ENCODE peak calls at places on chromosomes 4 and X, in eight cellular contexts. F is A549, B is HCT116, H is SK-N-SH, R is endothelial cell of umbilical vein, C is K562, G is H1, A is GM12878. V is an unnamed sample.

GRCh38 chr4:38306482-38307071 is 346.4 kb downstream of the PTTG2 start:
- DNase-seq in F (no peak), B (no peak), H (no peak), R (no peak), C (no peak), G (no peak), A (peak; percentile 95), V (no peak)

GRCh38 chr4:184655889-184656869 is 6.6 kb downstream of the PRIMPOL start:
- DNase-seq in F (no peak), B (no peak), H (no peak), R (no peak), C (no peak), G (no peak), A (no peak), V (no peak)

GRCh38 chr4:154422152-154422551 is 69.4 kb downstream of the DCHS2 start:
- DNase-seq in F (no peak), B (no peak), H (no peak), R (no peak), C (no peak), G (no peak), A (no peak), V (no peak)

GRCh38 chr4:8886625-8887406 is 15.2 kb upstream of the HMX1 start:
- DNase-seq in F (no peak), B (no peak), H (no peak), R (no peak), C (peak; percentile 3), G (no peak), A (no peak), V (peak; percentile 41)

GRCh38 chr4:183960021-183960420 is 54.9 kb downstream of the STOX2 start:
- DNase-seq in F (peak; percentile 39), B (no peak), H (peak; percentile 78), R (no peak), C (peak; percentile 6), G (no peak), A (no peak), V (peak; percentile 6)

GRCh38 chrX:151680805-151681204 is 14.5 kb upstream of the PRRG3 start:
- DNase-seq in F (peak; percentile 58), B (peak; percentile 32), H (peak; percentile 49), R (peak; percentile 6), C (peak; percentile 78), G (peak; percentile 21), A (peak; percentile 12), V (peak; percentile 60)

GRCh38 chr4:114813961-114814360 is 215.4 kb downstream of the UGT8 start:
- DNase-seq in F (no peak), B (no peak), H (no peak), R (no peak), C (no peak), G (no peak), A (no peak), V (no peak)

GRCh38 chr4:100569196-100569595 is 51.4 kb upstream of the EMCN start:
- DNase-seq in F (no peak), B (no peak), H (no peak), R (no peak), C (no peak), G (no peak), A (no peak), V (no peak)

GRCh38 chrX:12777670-12778069 is 13.5 kb upstream of the PRPS2 start:
- DNase-seq in F (peak; percentile 13), B (no peak), H (no peak), R (no peak), C (no peak), G (no peak), A (no peak), V (no peak)

GRCh38 chr4:186400676-186401075 is 134.7 kb downstream of the F11 start:
- DNase-seq in F (no peak), B (no peak), H (no peak), R (no peak), C (no peak), G (no peak), A (no peak), V (no peak)

GRCh38 chrX:47991263-47992092 is 12.3 kb downstream of the ZNF182 start:
- DNase-seq in F (no peak), B (no peak), H (no peak), R (no peak), C (no peak), G (no peak), A (no peak), V (peak; percentile 38)

GRCh38 chrX:71541546-71542022 is 8.7 kb downstream of the OGT start:
- DNase-seq in F (no peak), B (no peak), H (no peak), R (peak; percentile 67), C (no peak), G (no peak), A (no peak), V (peak; percentile 44)

GRCh38 chrX:70806081-70806480 is 102.4 kb downstream of the TEX11 start:
- DNase-seq in F (no peak), B (no peak), H (no peak), R (no peak), C (no peak), G (no peak), A (no peak), V (no peak)

GRCh38 chrX:40849906-40850672 is 114.7 kb upstream of the MED14 start:
- DNase-seq in F (no peak), B (no peak), H (no peak), R (no peak), C (no peak), G (no peak), A (no peak), V (peak; percentile 25)

GRCh38 chr4:4876945-4877661 is 17.6 kb downstream of the MSX1 start:
- DNase-seq in F (no peak), B (no peak), H (no peak), R (no peak), C (no peak), G (no peak), A (no peak), V (no peak)

GRCh38 chr4:59987289-59987688 is 1212.8 kb upstream of the ADGRL3 start:
- DNase-seq in F (no peak), B (no peak), H (no peak), R (no peak), C (no peak), G (no peak), A (no peak), V (peak; percentile 1)

GRCh38 chr4:106315476-106315967 is 487 bp downstream of the TBCK start:
- DNase-seq in F (no peak), B (no peak), H (no peak), R (no peak), C (no peak), G (no peak), A (no peak), V (peak; percentile 57)

GRCh38 chrX:39848900-39849299 is 248.9 kb downstream of the BCOR start:
- DNase-seq in F (no peak), B (no peak), H (no peak), R (no peak), C (no peak), G (no peak), A (no peak), V (no peak)

GRCh38 chrX:83535417-83536244 is 27.5 kb downstream of the POU3F4 start:
- DNase-seq in F (no peak), B (no peak), H (no peak), R (no peak), C (no peak), G (no peak), A (peak; percentile 2), V (no peak)

GRCh38 chr4:114860791-114861190 is 252.6 kb downstream of the NDST4 start:
- DNase-seq in F (no peak), B (no peak), H (no peak), R (no peak), C (no peak), G (no peak), A (no peak), V (no peak)

GRCh38 chr4:11426716-11427115 is 2.0 kb downstream of the HS3ST1 start:
- DNase-seq in F (no peak), B (no peak), H (no peak), R (no peak), C (no peak), G (no peak), A (no peak), V (no peak)

GRCh38 chrX:130539721-130540321 is 138.0 kb downstream of the RBMX2 start:
- DNase-seq in F (peak; percentile 53), B (peak; percentile 27), H (peak; percentile 47), R (peak; percentile 31), C (peak; percentile 76), G (no peak), A (no peak), V (peak; percentile 60)

GRCh38 chrX:97389761-97390192 is 506.1 kb downstream of the RPA4 start:
- DNase-seq in F (peak; percentile 55), B (peak; percentile 7), H (no peak), R (peak; percentile 73), C (no peak), G (no peak), A (no peak), V (peak; percentile 13)

GRCh38 chr4:57154926-57155325 is 44.7 kb upstream of the IGFBP7 start:
- DNase-seq in F (no peak), B (no peak), H (no peak), R (no peak), C (no peak), G (no peak), A (no peak), V (no peak)
- H3K4me3 ChIP-seq in F (no peak overlapping the region), B (no peak overlapping the region), H (no peak overlapping the region), R (no peak overlapping the region), C (no peak overlapping the region), G (no peak overlapping the region), A (no peak overlapping the region), V (no peak overlapping the region)

GRCh38 chr4:158624889-158625478 is 46.7 kb downstream of the C4orf46 start:
- DNase-seq in F (peak; percentile 70), B (peak; percentile 58), H (peak; percentile 32), R (peak; percentile 63), C (peak; percentile 65), G (no peak), A (peak; percentile 11), V (peak; percentile 59)
- TF ChIP-seq MAX in F (no peak), B (no peak), H (no peak), R (no peak), C (no peak), G (no peak), A (no peak), V (no peak)

DNA sequence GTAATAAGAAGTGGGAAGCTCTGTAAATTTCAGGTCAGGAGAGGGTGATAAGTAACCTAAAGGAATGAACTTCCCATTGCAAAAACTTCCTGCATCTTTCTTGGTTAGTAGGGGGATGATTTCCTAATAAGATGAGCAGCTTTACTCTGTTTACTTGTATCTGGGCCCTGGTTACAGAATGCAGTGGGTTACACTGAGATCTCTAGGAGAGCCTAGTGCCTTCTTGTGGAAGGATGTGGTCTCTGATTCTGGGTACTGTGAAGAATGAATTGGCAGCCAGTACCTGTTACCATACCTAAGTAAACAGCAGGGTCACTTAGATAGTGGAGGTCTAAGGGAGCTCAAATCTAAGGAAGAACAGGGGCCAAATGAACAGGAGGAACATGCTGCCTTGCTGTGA is 320.6 kb downstream of the ARHGAP10 start:
- DNase-seq in F (no peak), B (no peak), H (no peak), R (no peak), C (no peak), G (no peak), A (no peak), V (no peak)
- H3K4me3 ChIP-seq in F (no peak overlapping the region), B (no peak overlapping the region), H (no peak overlapping the region), R (no peak overlapping the region), C (no peak overlapping the region), G (no peak overlapping the region), A (no peak overlapping the region), V (no peak overlapping the region)

DNA sequence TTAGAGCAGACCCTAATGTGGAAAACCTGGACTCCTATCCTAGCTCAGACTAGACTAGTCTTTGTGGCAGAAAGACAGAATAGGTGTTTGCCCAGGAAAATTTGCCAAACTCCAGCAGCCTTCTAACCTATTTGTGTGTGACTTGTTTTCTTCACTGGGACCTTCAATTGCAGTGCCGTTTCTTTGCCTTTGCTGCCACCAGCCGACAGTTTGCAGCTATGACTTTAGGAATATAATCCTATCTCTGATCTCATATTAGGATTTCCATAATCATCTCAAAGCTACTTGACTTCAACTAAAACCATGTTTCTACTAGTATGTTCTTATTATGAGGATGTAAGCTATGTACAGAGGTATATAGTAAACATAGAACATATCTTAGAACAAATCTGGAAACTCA is 60.2 kb upstream of the PGAM4 start:
- DNase-seq in F (peak; percentile 53), B (no peak), H (peak; percentile 38), R (peak; percentile 32), C (peak; percentile 42), G (no peak), A (no peak), V (peak; percentile 57)
- TF ChIP-seq MAX in F (no peak), B (no peak), H (no peak), R (no peak), C (no peak), G (no peak), A (no peak), V (no peak)